ENCODE peak calls at places on chromosome 2, in four cellular contexts. U is cardiac muscle cell, G is spleen, E is left ventricle myocardium inferior. A is an unnamed sample.

GRCh38 chr2:44981714-44982108 is 27.5 kb downstream of the SIX2 start:
- DNase-seq in U (peak; percentile 87), G (peak; percentile 86), E (peak; percentile 72), A (no peak)

GRCh38 chr2:70554338-70554892 is 789 bp upstream of the TGFA start:
- DNase-seq in U (no peak), G (no peak), E (no peak), A (no peak)

GRCh38 chr2:165746501-165746900 is 47.5 kb downstream of the GALNT3 start:
- DNase-seq in U (no peak), G (no peak), E (no peak), A (no peak)

GRCh38 chr2:240231838-240232244 is 91.4 kb upstream of the OTOS start:
- DNase-seq in U (no peak), G (peak; percentile 51), E (no peak), A (no peak)

GRCh38 chr2:179562330-179562885 is 297.8 kb upstream of the SESTD1 start:
- DNase-seq in U (no peak), G (no peak), E (no peak), A (no peak)

GRCh38 chr2:177758591-177759371 is 313.8 kb downstream of the PDE11A start:
- DNase-seq in U (peak; percentile 76), G (no peak), E (no peak), A (peak; percentile 31)

GRCh38 chr2:203682688-203683130 is 23.7 kb upstream of the CD28 start:
- DNase-seq in U (no peak), G (no peak), E (no peak), A (no peak)

GRCh38 chr2:63590621-63591408 is 2.1 kb downstream of the MDH1 start:
- DNase-seq in U (peak; percentile 91), G (no peak), E (no peak), A (no peak)

GRCh38 chr2:72112981-72113846 is 34.4 kb downstream of the CYP26B1 start:
- DNase-seq in U (no peak), G (no peak), E (no peak), A (no peak)

GRCh38 chr2:55761526-55761925 is 67.9 kb upstream of the PNPT1 start:
- DNase-seq in U (no peak), G (no peak), E (no peak), A (no peak)

GRCh38 chr2:216215991-216216390 is 106.8 kb downstream of the XRCC5 start:
- DNase-seq in U (peak; percentile 53), G (no peak), E (no peak), A (no peak)

DNA sequence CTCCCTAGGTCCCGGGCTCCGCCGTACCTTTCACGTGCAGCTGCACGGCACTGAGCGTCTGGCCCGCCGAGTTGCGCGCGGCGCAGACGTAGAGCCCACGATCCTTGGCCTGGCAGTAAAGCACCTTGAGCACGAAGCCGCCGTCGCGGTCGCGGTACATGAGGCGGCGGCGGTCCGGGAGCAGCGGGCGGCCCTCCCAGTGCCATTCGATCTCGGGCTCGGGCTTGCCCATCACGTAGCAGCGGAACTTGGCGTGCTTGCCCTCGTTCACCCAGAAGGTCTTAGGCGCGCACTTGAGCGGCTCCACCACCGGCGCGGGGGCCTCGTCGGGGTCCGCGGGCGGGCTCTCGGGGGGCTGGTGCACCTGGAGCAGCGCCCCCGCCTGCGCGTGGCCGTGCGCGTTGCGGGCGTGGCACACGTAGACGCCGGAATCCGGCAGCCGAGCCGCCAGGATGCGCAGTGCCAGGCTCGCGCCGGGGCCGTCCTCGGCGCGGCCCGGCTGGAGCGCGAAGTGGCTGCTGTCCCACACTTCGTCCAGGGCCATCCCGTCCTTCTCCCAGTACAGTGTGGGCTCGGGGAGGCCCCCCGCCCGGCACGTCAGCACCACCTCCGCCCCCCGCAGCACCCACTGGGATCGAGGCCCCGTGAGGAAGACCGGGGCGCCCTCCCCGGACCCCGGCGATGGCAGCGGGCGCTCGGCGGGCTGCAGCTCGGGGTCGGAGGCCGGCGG is 980 bp downstream of the OBSL1 start:
- DNase-seq in U (peak; percentile 47), G (no peak), E (no peak), A (no peak)
- H3K27me3 ChIP-seq in U (no peaks in the 10 kb centered on the region), G (peaks cover 21% of the 10 kb centered on the region), E (peaks cover 41% of the 10 kb centered on the region), A (no peaks in the 10 kb centered on the region)

GRCh38 chr2:213237251-213237650 is 47.0 kb upstream of the SPAG16 start:
- DNase-seq in U (no peak), G (no peak), E (no peak), A (no peak)

GRCh38 chr2:213235741-213236140 is 48.5 kb upstream of the SPAG16 start:
- DNase-seq in U (no peak), G (no peak), E (no peak), A (no peak)

GRCh38 chr2:213241817-213242216 is 42.4 kb upstream of the SPAG16 start:
- DNase-seq in U (no peak), G (no peak), E (no peak), A (no peak)

GRCh38 chr2:213237787-213238186 is 46.5 kb upstream of the SPAG16 start:
- DNase-seq in U (no peak), G (no peak), E (no peak), A (no peak)

GRCh38 chr2:213238753-213239591 is 45.3 kb upstream of the SPAG16 start:
- DNase-seq in U (no peak), G (no peak), E (no peak), A (no peak)
- H3K4me3 ChIP-seq in U (no peak overlapping the region), G (no peak overlapping the region), E (no peak overlapping the region), A (no peak overlapping the region)

GRCh38 chr2:150266931-150267330 is 220.5 kb downstream of the RND3 start:
- DNase-seq in U (no peak), G (no peak), E (no peak), A (no peak)
- H3K9me3 ChIP-seq in U (no peaks in the 10 kb centered on the region), G (no peaks in the 10 kb centered on the region), E (peaks cover 8% of the 10 kb centered on the region), A (no peaks in the 10 kb centered on the region)

DNA sequence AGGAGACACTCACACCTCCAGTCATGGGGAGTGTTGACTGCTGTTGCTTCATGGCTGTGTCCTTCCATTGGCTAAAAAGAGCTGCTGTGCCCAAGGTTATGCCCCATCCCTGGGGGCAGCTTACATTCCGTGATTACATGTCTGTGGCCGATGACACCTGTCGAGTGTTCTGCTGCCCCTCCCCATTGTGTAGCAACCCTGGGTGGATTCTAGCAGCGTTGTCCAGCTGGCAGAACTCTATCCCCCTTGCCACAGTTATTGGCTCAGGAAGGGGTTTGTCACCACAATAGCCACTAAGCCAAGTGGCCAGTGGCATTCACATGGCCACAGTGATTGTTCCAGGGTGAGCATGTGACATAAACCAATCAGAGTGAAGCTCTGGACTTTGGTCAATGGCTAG is 11.6 kb upstream of the PDIA6 start:
- DNase-seq in U (no peak), G (no peak), E (no peak), A (no peak)
- H3K27me3 ChIP-seq in U (no peaks in the 10 kb centered on the region), G (no peaks in the 10 kb centered on the region), E (peaks cover 22% of the 10 kb centered on the region), A (no peaks in the 10 kb centered on the region)

GRCh38 chr2:19362094-19362649 is 3.7 kb upstream of the OSR1 start:
- DNase-seq in U (no peak), G (no peak), E (no peak), A (no peak)
- H3K4me3 ChIP-seq in U (peak overlapping the region; percentile 27), G (peak overlapping the region; percentile 63), E (peak overlapping the region; percentile 78), A (no peak overlapping the region)

GRCh38 chr2:219498280-219499057 is at the start of gene GMPPA:
- DNase-seq in U (peak; percentile 98), G (peak; percentile 98), E (peak; percentile 95), A (peak; percentile 97)

GRCh38 chr2:219500135-219500534 is 1.4 kb downstream of the GMPPA start:
- DNase-seq in U (no peak), G (no peak), E (no peak), A (no peak)

GRCh38 chr2:219499555-219499954 is 864 bp downstream of the GMPPA start:
- DNase-seq in U (no peak), G (no peak), E (no peak), A (no peak)

GRCh38 chr2:219497495-219498279 is 1.0 kb upstream of the GMPPA start:
- DNase-seq in U (peak; percentile 89), G (peak; percentile 96), E (peak; percentile 95), A (no peak)

DNA sequence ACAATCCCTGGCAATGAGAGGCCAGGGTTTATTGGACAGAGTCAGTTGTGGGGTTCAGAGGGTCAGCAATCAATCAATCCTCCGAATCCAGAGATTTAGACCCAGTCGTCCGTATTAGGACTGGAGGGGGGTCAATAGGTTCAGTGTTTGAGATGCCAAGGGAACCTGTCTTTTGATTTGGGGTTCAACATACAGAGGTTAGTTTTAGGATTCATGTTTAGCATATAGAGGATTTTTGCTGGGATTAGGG is 292 bp downstream of the GMPPA start:
- DNase-seq in U (no peak), G (no peak), E (no peak), A (no peak)
- H3K9me3 ChIP-seq in U (no peaks in the 10 kb centered on the region), G (no peaks in the 10 kb centered on the region), E (no peaks in the 10 kb centered on the region), A (no peaks in the 10 kb centered on the region)

GRCh38 chr2:27050996-27051901 is at the start of gene AGBL5:
- DNase-seq in U (peak; percentile 94), G (peak; percentile 97), E (peak; percentile 95), A (peak; percentile 88)
- H3K27me3 ChIP-seq in U (no peaks in the 10 kb centered on the region), G (no peaks in the 10 kb centered on the region), E (no peaks in the 10 kb centered on the region), A (no peaks in the 10 kb centered on the region)